ENCODE peak calls at places on chromosomes 16 and 17, in six cellular contexts. E is K562, Z is HCT116, H is SK-N-SH, A is GM12878, R is HepG2. I is an unnamed sample.

GRCh38 chr16:12794486-12795399 is 8.9 kb downstream of the CPPED1 start:
- DNase-seq in E (peak), Z (no peak), H (no peak), A (no peak), R (no peak), I (no peak)

GRCh38 chr17:33640629-33641028 is 347.5 kb upstream of the ASIC2 start:
- DNase-seq in E (no peak), Z (no peak), H (no peak), A (no peak), R (no peak), I (no peak)

GRCh38 chr16:31350275-31351005 is 4.5 kb upstream of the ITGAX start:
- DNase-seq in E (no peak), Z (no peak), H (no peak), A (no peak), R (no peak), I (no peak)

GRCh38 chr16:14358697-14359305 is 271.3 kb downstream of the PARN start:
- DNase-seq in E (no peak), Z (no peak), H (no peak), A (no peak), R (no peak), I (no peak)

GRCh38 chr17:39062846-39063680 is 88.4 kb downstream of the PLXDC1 start:
- DNase-seq in E (no peak), Z (no peak), H (no peak), A (no peak), R (no peak), I (no peak)

GRCh38 chr17:66310528-66311148 is 8.2 kb downstream of the PRKCA start:
- DNase-seq in E (peak), Z (no peak), H (no peak), A (no peak), R (no peak), I (no peak)

GRCh38 chr17:56358651-56359050 is 205.4 kb downstream of the ANKFN1 start:
- DNase-seq in E (no peak), Z (peak), H (no peak), A (no peak), R (no peak), I (no peak)

GRCh38 chr16:48076455-48077012 is 79.3 kb downstream of the ABCC12 start:
- DNase-seq in E (no peak), Z (no peak), H (no peak), A (no peak), R (peak), I (no peak)

GRCh38 chr16:54431041-54431996 is 144.7 kb upstream of the IRX3 start:
- DNase-seq in E (no peak), Z (no peak), H (no peak), A (no peak), R (no peak), I (no peak)

GRCh38 chr17:47810200-47810821 is 11.3 kb downstream of the OSBPL7 start:
- DNase-seq in E (peak), Z (peak), H (no peak), A (no peak), R (peak), I (no peak)

GRCh38 chr16:1311212-1311737 is 1.8 kb downstream of the UBE2I start:
- DNase-seq in E (no peak), Z (no peak), H (no peak), A (no peak), R (no peak), I (no peak)

GRCh38 chr17:75209061-75209460 is 3.6 kb downstream of the NUP85 start:
- DNase-seq in E (no peak), Z (no peak), H (no peak), A (no peak), R (no peak), I (no peak)

GRCh38 chr17:57913576-57914273 is 41.5 kb downstream of the CUEDC1 start:
- DNase-seq in E (no peak), Z (no peak), H (no peak), A (no peak), R (no peak), I (no peak)

GRCh38 chr17:2749784-2750181 is 331 bp upstream of the CCDC92B start:
- DNase-seq in E (peak), Z (peak), H (peak), A (peak), R (peak), I (peak)

GRCh38 chr17:43906951-43907424 is 348 bp downstream of the MPP2 start:
- DNase-seq in E (no peak), Z (no peak), H (no peak), A (no peak), R (no peak), I (no peak)

GRCh38 chr16:61419771-61420170 is 616.5 kb downstream of the CDH8 start:
- DNase-seq in E (no peak), Z (no peak), H (no peak), A (no peak), R (no peak), I (no peak)

GRCh38 chr17:82234211-82235055 is 5.6 kb downstream of the SLC16A3 start:
- DNase-seq in E (no peak), Z (no peak), H (no peak), A (no peak), R (no peak), I (no peak)

GRCh38 chr16:74867281-74867849 is 92.7 kb upstream of the FA2H start:
- DNase-seq in E (no peak), Z (no peak), H (no peak), A (no peak), R (no peak), I (no peak)

GRCh38 chr16:57689772-57690558 is 4.6 kb upstream of the DRC7 start:
- DNase-seq in E (peak), Z (no peak), H (no peak), A (peak), R (no peak), I (no peak)
- TF ChIP-seq YY1 in E (no peak), Z (no peak), H (no peak), A (no peak), R (no peak), I (no peak)

GRCh38 chr17:45411348-45412105 is 21.1 kb downstream of the ARHGAP27 start:
- DNase-seq in E (no peak), Z (no peak), H (no peak), A (no peak), R (no peak), I (no peak)

GRCh38 chr17:45409659-45410076 is 23.0 kb downstream of the ARHGAP27 start:
- DNase-seq in E (no peak), Z (no peak), H (no peak), A (no peak), R (no peak), I (no peak)

GRCh38 chr17:45413498-45413923 is 19.2 kb downstream of the ARHGAP27 start:
- DNase-seq in E (no peak), Z (no peak), H (no peak), A (no peak), R (peak), I (no peak)

GRCh38 chr17:45410144-45411091 is 22.3 kb downstream of the ARHGAP27 start:
- DNase-seq in E (no peak), Z (no peak), H (peak), A (no peak), R (no peak), I (no peak)

DNA sequence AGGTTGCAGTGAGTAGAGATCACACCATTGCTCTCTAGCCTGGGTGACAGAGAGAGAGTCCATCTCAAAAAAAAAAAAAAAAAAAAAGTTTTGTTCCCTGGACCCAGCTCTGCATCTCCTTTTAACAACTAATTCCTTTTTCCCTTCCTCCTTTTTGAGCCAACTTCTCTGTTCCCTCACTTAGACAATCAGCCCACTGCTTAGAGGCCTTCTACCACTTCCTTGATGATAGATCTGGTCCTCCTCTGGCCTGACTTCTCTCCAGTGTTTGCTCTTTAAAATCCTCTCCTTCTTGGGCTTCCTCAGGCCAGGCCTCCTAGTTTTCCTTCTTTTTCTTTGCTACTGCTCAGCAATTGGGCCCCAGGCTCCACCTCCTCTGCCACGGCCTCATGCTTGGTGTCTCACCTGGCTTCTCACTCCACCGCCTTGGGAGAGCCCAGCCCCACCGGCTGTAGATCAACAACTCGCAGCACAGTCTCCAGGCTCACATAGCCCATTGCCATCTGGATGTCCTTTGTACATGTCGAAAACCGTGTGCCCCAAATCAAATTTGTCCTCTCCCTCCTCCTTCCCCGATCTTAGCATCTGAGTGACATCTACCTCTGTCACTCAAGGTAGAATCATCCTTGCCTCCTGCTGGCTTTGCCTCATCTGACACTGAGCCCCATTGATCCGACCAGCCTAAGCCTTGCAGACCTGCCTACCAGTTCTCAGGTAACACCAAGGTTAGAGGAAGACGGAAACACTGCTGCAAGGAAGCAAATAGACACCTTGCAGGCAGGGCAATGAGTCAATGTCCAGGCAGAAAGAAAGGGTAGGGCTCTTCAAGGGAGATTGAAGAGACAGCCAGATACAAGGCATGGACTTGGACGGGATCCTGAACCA is 17.4 kb downstream of the ARHGAP27 start:
- DNase-seq in E (no peak), Z (no peak), H (no peak), A (no peak), R (no peak), I (no peak)
- H3K9ac ChIP-seq in E (peak), Z (no peak), H (no peak), A (no peak), R (no peak), I (no peak)

GRCh38 chr17:146546-146945 is 9.2 kb downstream of the SCGB1C2 start:
- DNase-seq in E (no peak), Z (no peak), H (no peak), A (no peak), R (no peak), I (no peak)
- TF ChIP-seq YY1 in E (no peak), Z (no peak), H (no peak), A (no peak), R (no peak), I (no peak)

GRCh38 chr17:18235743-18236256 is 10.4 kb downstream of the LLGL1 start:
- DNase-seq in E (no peak), Z (no peak), H (no peak), A (no peak), R (no peak), I (no peak)

GRCh38 chr17:18234853-18235380 is 9.5 kb downstream of the LLGL1 start:
- DNase-seq in E (no peak), Z (no peak), H (no peak), A (no peak), R (no peak), I (no peak)

GRCh38 chr17:18237461-18237860 is 12.0 kb downstream of the LLGL1 start:
- DNase-seq in E (no peak), Z (no peak), H (no peak), A (no peak), R (no peak), I (no peak)

GRCh38 chr17:18238299-18238698 is 12.9 kb downstream of the LLGL1 start:
- DNase-seq in E (no peak), Z (no peak), H (no peak), A (no peak), R (no peak), I (no peak)

GRCh38 chr17:18236494-18236893 is 11.1 kb downstream of the LLGL1 start:
- DNase-seq in E (no peak), Z (no peak), H (no peak), A (no peak), R (no peak), I (no peak)
- H3K9ac ChIP-seq in E (no peak), Z (no peak), H (no peak), A (no peak), R (no peak), I (no peak)

DNA sequence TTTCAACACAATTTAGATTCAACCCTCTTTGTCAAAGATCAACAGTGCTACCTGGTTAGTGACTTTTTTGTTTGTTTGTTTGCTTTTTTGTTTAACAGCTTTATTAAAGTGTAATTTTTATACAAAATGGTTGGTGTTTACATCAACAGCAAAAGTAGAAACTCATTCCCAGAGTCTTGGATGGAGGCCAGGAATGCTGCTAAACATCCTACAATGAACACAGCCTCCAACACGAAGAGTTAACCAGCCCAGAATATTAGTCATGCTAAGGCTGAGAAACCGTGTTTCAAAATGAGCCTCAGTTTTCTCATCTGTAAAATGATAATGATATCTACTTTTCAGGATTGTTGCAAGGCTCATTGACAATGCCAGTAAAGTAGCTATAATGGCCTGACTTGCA is 211.0 kb upstream of the MAF start:
- DNase-seq in E (no peak), Z (no peak), H (no peak), A (no peak), R (no peak), I (no peak)
- TF ChIP-seq YY1 in E (no peak), Z (no peak), H (no peak), A (no peak), R (no peak), I (no peak)

GRCh38 chr16:19709381-19710136 is 8.5 kb downstream of the KNOP1 start:
- DNase-seq in E (no peak), Z (no peak), H (no peak), A (no peak), R (no peak), I (no peak)
- H3K9ac ChIP-seq in E (peak), Z (no peak), H (no peak), A (no peak), R (no peak), I (peak)

GRCh38 chr16:59878479-59878878 is 1144.4 kb upstream of the GOT2 start:
- DNase-seq in E (no peak), Z (no peak), H (no peak), A (no peak), R (no peak), I (no peak)
- TF ChIP-seq YY1 in E (no peak), Z (no peak), H (no peak), A (no peak), R (no peak), I (no peak)